ENCODE peak calls at places on chromosomes 13 and 19, in six cellular contexts. O, K, E, Z, X and I are unnamed samples.

GRCh38 chr19:14361824-14362223 is 19.4 kb upstream of the ADGRE5 start:
- DNase-seq in O (no peak), K (no peak), E (no peak), Z (no peak), X (peak), I (peak)

GRCh38 chr19:7358102-7358597 is 9.4 kb downstream of the ARHGEF18 start:
- DNase-seq in O (no peak), K (no peak), E (no peak), Z (no peak), X (no peak), I (no peak)

GRCh38 chr13:23570099-23570926 is at the start of gene TNFRSF19:
- DNase-seq in O (peak), K (peak), E (no peak), Z (peak), X (no peak), I (peak)

GRCh38 chr13:96994030-96994848 is at the start of gene OXGR1:
- DNase-seq in O (no peak), K (no peak), E (no peak), Z (no peak), X (no peak), I (peak)

GRCh38 chr13:64397699-64398098 is 2832.4 kb downstream of the PCDH9 start:
- DNase-seq in O (no peak), K (peak), E (no peak), Z (no peak), X (no peak), I (no peak)

GRCh38 chr13:36712785-36713184 is 39.0 kb downstream of the SERTM1 start:
- DNase-seq in O (peak), K (peak), E (no peak), Z (no peak), X (no peak), I (peak)

GRCh38 chr19:27972291-27973040 is 1240.5 kb downstream of the UQCRFS1 start:
- DNase-seq in O (peak), K (peak), E (no peak), Z (no peak), X (no peak), I (peak)

GRCh38 chr19:45769821-45770191 is 754 bp upstream of the SIX5 start:
- DNase-seq in O (peak), K (peak), E (no peak), Z (peak), X (no peak), I (no peak)

GRCh38 chr13:59891053-59891452 is 272.7 kb downstream of the DIAPH3 start:
- DNase-seq in O (no peak), K (no peak), E (no peak), Z (no peak), X (no peak), I (no peak)

GRCh38 chr19:49014123-49014869 is 2.6 kb downstream of the LHB start:
- DNase-seq in O (no peak), K (no peak), E (no peak), Z (no peak), X (no peak), I (peak)

GRCh38 chr13:51942189-51942588 is 69.1 kb downstream of the ATP7B start:
- DNase-seq in O (no peak), K (no peak), E (no peak), Z (no peak), X (no peak), I (no peak)

GRCh38 chr13:68380041-68380973 is 1150.2 kb upstream of the PCDH9 start:
- DNase-seq in O (no peak), K (no peak), E (no peak), Z (no peak), X (no peak), I (no peak)

GRCh38 chr19:1237027-1237659 is 662 bp downstream of the CBARP start:
- DNase-seq in O (no peak), K (no peak), E (no peak), Z (no peak), X (no peak), I (no peak)

GRCh38 chr13:43200736-43201135 is 177.3 kb downstream of the DNAJC15 start:
- DNase-seq in O (no peak), K (no peak), E (no peak), Z (no peak), X (no peak), I (peak)

GRCh38 chr19:48842744-48843162 is 6.5 kb upstream of the HSD17B14 start:
- DNase-seq in O (peak), K (peak), E (peak), Z (peak), X (no peak), I (peak)

GRCh38 chr19:45591004-45591637 is 6.5 kb upstream of the OPA3 start:
- DNase-seq in O (no peak), K (no peak), E (peak), Z (peak), X (peak), I (peak)

GRCh38 chr19:42132851-42133528 is 744 bp upstream of the POU2F2 start:
- DNase-seq in O (no peak), K (peak), E (peak), Z (peak), X (no peak), I (peak)

GRCh38 chr13:44308352-44308751 is 65.3 kb upstream of the SERP2 start:
- DNase-seq in O (no peak), K (no peak), E (no peak), Z (no peak), X (no peak), I (no peak)

GRCh38 chr13:106095919-106096318 is 439.5 kb downstream of the EFNB2 start:
- DNase-seq in O (no peak), K (no peak), E (no peak), Z (no peak), X (no peak), I (no peak)

GRCh38 chr19:19956431-19957075 is 55.8 kb downstream of the ZNF93 start:
- DNase-seq in O (no peak), K (no peak), E (no peak), Z (no peak), X (no peak), I (no peak)

GRCh38 chr19:33811246-33811645 is 14.6 kb downstream of the KCTD15 start:
- DNase-seq in O (no peak), K (no peak), E (no peak), Z (no peak), X (no peak), I (no peak)

GRCh38 chr13:75139291-75139690 is 342.7 kb downstream of the TBC1D4 start:
- DNase-seq in O (no peak), K (peak), E (no peak), Z (no peak), X (no peak), I (no peak)

GRCh38 chr13:32642858-32643257 is 56.6 kb downstream of the PDS5B start:
- DNase-seq in O (no peak), K (no peak), E (no peak), Z (no peak), X (no peak), I (no peak)

GRCh38 chr13:79910869-79911540 is 429.9 kb downstream of the SPRY2 start:
- DNase-seq in O (no peak), K (no peak), E (no peak), Z (no peak), X (no peak), I (no peak)

GRCh38 chr13:27406178-27406939 is 18.1 kb upstream of the GTF3A start:
- DNase-seq in O (peak), K (peak), E (peak), Z (peak), X (peak), I (no peak)